ENCODE peak calls at places on chromosomes 7 and 10, in four cellular contexts. S is mesenchymal stem cell; T is transverse colon; R is CD8-positive, alpha-beta T cell. O is an unnamed sample.

GRCh38 chr7:2242541-2243482 is 786 bp downstream of the NUDT1 start:
- DNase-seq in R (no peak), S (peak; percentile 50), T (peak; percentile 13), O (peak; percentile 25)

GRCh38 chr7:42511027-42511426 is 274.0 kb upstream of the GLI3 start:
- DNase-seq in T (no peak), S (peak; percentile 22), R (no peak), O (no peak)

GRCh38 chr7:66554326-66554725 is 74.4 kb upstream of the KCTD7 start:
- DNase-seq in R (no peak), S (no peak), T (no peak), O (no peak)

GRCh38 chr7:129438839-129439640 is 4.8 kb downstream of the STRIP2 start:
- DNase-seq in T (no peak), S (peak; percentile 50), R (no peak), O (peak; percentile 33)

GRCh38 chr10:12728569-12728968 is 272.9 kb downstream of the CCDC3 start:
- DNase-seq in S (no peak), R (no peak), T (no peak), O (no peak)

GRCh38 chr7:137771273-137771672 is 75.5 kb downstream of the DGKI start:
- DNase-seq in T (no peak), R (no peak), S (no peak), O (no peak)

GRCh38 chr7:112505495-112505894 is 24.7 kb downstream of the LSMEM1 start:
- DNase-seq in T (no peak), R (no peak), S (no peak), O (no peak)

GRCh38 chr7:135716677-135717238 is 11.2 kb downstream of the SLC13A4 start:
- DNase-seq in T (no peak), S (peak; percentile 59), R (no peak), O (no peak)

GRCh38 chr7:27619492-27619891 is 43.2 kb downstream of the HIBADH start:
- DNase-seq in T (no peak), S (no peak), R (no peak), O (no peak)

GRCh38 chr7:130349911-130350782 is 5.5 kb downstream of the CPA5 start:
- DNase-seq in T (no peak), R (no peak), S (peak; percentile 74), O (no peak)

GRCh38 chr10:102389894-102390293 is 5.6 kb upstream of the NFKB2 start:
- DNase-seq in S (no peak), R (no peak), T (no peak), O (no peak)

GRCh38 chr10:76428541-76429330 is 997.3 kb downstream of the LRMDA start:
- DNase-seq in R (no peak), S (peak; percentile 80), T (no peak), O (no peak)

GRCh38 chr10:97407952-97408248 is 6.8 kb upstream of the RRP12 start:
- DNase-seq in S (no peak), R (no peak), T (no peak), O (no peak)

GRCh38 chr10:13528138-13528874 is 508 bp downstream of the BEND7 start:
- DNase-seq in S (peak; percentile 15), T (peak; percentile 43), R (no peak), O (peak; percentile 52)

DNA sequence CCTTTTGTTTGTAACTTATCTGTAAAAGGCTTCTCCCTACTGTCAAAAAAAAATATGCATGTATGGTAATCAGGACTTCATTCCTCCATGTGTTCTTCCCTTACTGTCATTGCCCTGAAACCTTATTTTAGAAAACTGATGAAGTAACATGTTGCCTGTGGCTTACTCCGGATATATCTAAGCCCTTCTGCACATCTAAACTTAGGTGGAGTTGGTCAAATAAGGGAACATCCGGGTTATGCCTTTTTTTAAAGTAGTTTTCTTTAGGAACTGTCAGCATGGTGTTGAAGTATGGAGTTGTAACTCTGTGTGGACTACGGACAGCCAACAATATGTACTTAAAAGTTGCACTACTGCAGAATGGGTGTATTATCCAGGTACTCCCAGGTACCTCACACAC is 6.1 kb downstream of the SAR1A start:
- DNase-seq in R (no peak), T (no peak), S (no peak), O (no peak)
- H3K4me1 ChIP-seq in R (peaks cover 74% of the 10 kb centered on the region), T (peaks cover 66% of the 10 kb centered on the region), S (peaks cover 7% of the 10 kb centered on the region), O (peaks cover 22% of the 10 kb centered on the region)

GRCh38 chr7:43872401-43873165 is 3.3 kb upstream of the MRPS24 start:
- DNase-seq in S (peak; percentile 90), R (no peak), T (peak; percentile 63), O (peak; percentile 76)
- H3K4me1 ChIP-seq in S (peaks cover 16% of the 10 kb centered on the region), R (peaks cover 14% of the 10 kb centered on the region), T (peaks cover 43% of the 10 kb centered on the region), O (peaks cover 12% of the 10 kb centered on the region)

GRCh38 chr10:83606275-83606674 is 533.0 kb upstream of the GHITM start:
- DNase-seq in T (no peak), R (no peak), S (peak; percentile 10), O (no peak)

GRCh38 chr10:83607959-83608745 is 531.2 kb upstream of the GHITM start:
- DNase-seq in T (no peak), S (peak; percentile 51), R (no peak), O (no peak)

GRCh38 chr10:83603708-83604107 is 535.6 kb upstream of the GHITM start:
- DNase-seq in R (no peak), S (peak; percentile 74), T (no peak), O (no peak)

GRCh38 chr10:83605783-83606182 is 533.5 kb upstream of the GHITM start:
- DNase-seq in T (no peak), R (no peak), S (no peak), O (no peak)
- H3K4me1 ChIP-seq in T (no peaks in the 10 kb centered on the region), R (no peaks in the 10 kb centered on the region), S (no peaks in the 10 kb centered on the region), O (no peaks in the 10 kb centered on the region)

DNA sequence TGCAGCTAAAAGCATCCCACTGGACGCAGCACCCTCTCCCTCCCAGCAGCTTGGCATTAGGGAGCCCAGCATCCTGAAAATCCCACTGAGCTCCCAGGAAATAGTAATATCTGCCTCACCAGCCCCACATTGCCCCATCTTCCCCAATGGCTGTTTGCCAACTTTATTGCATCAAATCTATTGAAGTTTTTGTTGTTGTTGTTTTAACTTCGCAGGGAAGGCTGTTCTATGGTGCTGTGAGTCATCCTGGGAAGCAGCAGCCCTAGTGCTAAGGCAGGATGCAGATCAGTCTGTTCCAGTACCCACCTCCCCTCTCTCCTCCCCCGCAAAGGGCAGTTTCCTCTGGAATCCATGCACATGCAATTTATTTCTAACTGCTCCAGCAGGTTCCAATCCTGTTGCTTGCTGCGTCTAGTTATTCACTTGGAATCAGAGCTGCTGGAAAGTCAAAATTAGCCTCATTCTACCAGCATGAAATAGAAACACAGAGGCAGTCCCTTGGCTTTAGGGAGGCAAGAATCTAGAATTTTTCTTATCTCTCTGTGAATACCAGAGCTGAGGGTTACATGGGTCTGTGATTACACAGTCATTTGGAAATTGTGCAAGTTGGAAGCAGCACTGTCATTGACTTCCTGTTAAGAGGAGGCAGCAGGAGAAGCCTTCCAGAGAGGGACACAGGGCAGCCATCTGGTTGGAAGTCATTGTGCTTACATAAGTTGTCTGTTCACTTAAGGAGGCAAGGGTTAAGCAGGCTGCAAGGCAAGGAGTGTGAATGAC is 115.9 kb upstream of the CACUL1 start:
- DNase-seq in T (no peak), S (peak; percentile 88), R (no peak), O (no peak)
- H3K4me1 ChIP-seq in T (peaks cover 11% of the 10 kb centered on the region), S (peaks cover 3% of the 10 kb centered on the region), R (no peaks in the 10 kb centered on the region), O (no peaks in the 10 kb centered on the region)

O was measured in small intestine.